ENCODE peak calls at places on chromosomes 3 and 15, in six cellular contexts. Y, G, H, K, L and I are unnamed samples.

GRCh38 chr3:4426782-4427344 is 40.2 kb downstream of the SUMF1 start:
- DNase-seq in Y (peak; percentile 46), G (peak; percentile 74), H (peak; percentile 72), K (no peak), L (peak; percentile 89), I (peak; percentile 3)

GRCh38 chr15:40310001-40310959 is 2.5 kb upstream of the PLCB2 start:
- DNase-seq in Y (peak; percentile 55), G (peak; percentile 64), H (no peak), K (peak; percentile 81), L (peak; percentile 46), I (peak; percentile 40)

GRCh38 chr3:58645726-58646125 is 20.8 kb downstream of the FAM3D start:
- DNase-seq in Y (no peak), G (no peak), H (no peak), K (no peak), L (no peak), I (no peak)

GRCh38 chr3:87361956-87362355 is 85.6 kb upstream of the POU1F1 start:
- DNase-seq in Y (no peak), G (no peak), H (peak; percentile 3), K (no peak), L (no peak), I (no peak)

GRCh38 chr3:2354702-2355101 is 256.0 kb downstream of the CNTN4 start:
- DNase-seq in Y (no peak), G (peak; percentile 83), H (no peak), K (peak; percentile 33), L (no peak), I (no peak)

GRCh38 chr15:44028349-44028748 is 166.7 kb downstream of the FRMD5 start:
- DNase-seq in Y (peak; percentile 55), G (no peak), H (peak; percentile 23), K (no peak), L (no peak), I (no peak)

GRCh38 chr3:48565591-48566400 is 2.2 kb upstream of the UCN2 start:
- DNase-seq in Y (no peak), G (peak; percentile 12), H (peak; percentile 76), K (no peak), L (no peak), I (peak; percentile 21)

GRCh38 chr15:92629276-92629974 is 26.1 kb downstream of the FAM174B start:
- DNase-seq in Y (no peak), G (no peak), H (peak; percentile 65), K (no peak), L (no peak), I (no peak)

GRCh38 chr3:112333002-112333385 is at the start of gene CD200:
- DNase-seq in Y (peak; percentile 62), G (peak; percentile 18), H (peak; percentile 63), K (peak; percentile 81), L (no peak), I (no peak)

GRCh38 chr3:150235799-150236198 is 172.3 kb upstream of the TSC22D2 start:
- DNase-seq in Y (no peak), G (no peak), H (no peak), K (no peak), L (no peak), I (no peak)

GRCh38 chr15:64134322-64134829 is 17.2 kb upstream of the SNX22 start:
- DNase-seq in Y (no peak), G (no peak), H (no peak), K (no peak), L (no peak), I (no peak)

GRCh38 chr15:72229076-72229946 is 1.7 kb downstream of the PKM start:
- DNase-seq in Y (peak; percentile 42), G (peak; percentile 24), H (peak; percentile 38), K (no peak), L (no peak), I (no peak)

GRCh38 chr3:57727096-57727495 is 29.0 kb upstream of the SLMAP start:
- DNase-seq in Y (no peak), G (no peak), H (peak; percentile 55), K (no peak), L (no peak), I (no peak)

GRCh38 chr3:46913644-46914043 is 36.1 kb downstream of the PTH1R start:
- DNase-seq in Y (peak; percentile 44), G (peak; percentile 82), H (peak; percentile 81), K (no peak), L (no peak), I (no peak)

GRCh38 chr3:129632977-129633376 is 26.5 kb upstream of the PLXND1 start:
- DNase-seq in Y (no peak), G (no peak), H (no peak), K (no peak), L (peak; percentile 37), I (no peak)

GRCh38 chr3:141065258-141065657 is 14.1 kb downstream of the SPSB4 start:
- DNase-seq in Y (no peak), G (no peak), H (no peak), K (no peak), L (no peak), I (no peak)

GRCh38 chr3:114716916-114717315 is 423.1 kb downstream of the TIGIT start:
- DNase-seq in Y (no peak), G (no peak), H (no peak), K (no peak), L (no peak), I (no peak)

GRCh38 chr3:8982509-8982908 is 19.2 kb upstream of the RAD18 start:
- DNase-seq in Y (no peak), G (no peak), H (no peak), K (no peak), L (no peak), I (no peak)

GRCh38 chr3:141576744-141577052 is 89.9 kb downstream of the RASA2 start:
- DNase-seq in Y (no peak), G (no peak), H (no peak), K (no peak), L (no peak), I (no peak)

GRCh38 chr3:100401674-100402036 is 316 bp downstream of the LNP1 start:
- DNase-seq in Y (no peak), G (peak; percentile 71), H (no peak), K (peak; percentile 72), L (no peak), I (no peak)

GRCh38 chr15:91857772-91858171 is 4.3 kb downstream of the SLCO3A1 start:
- DNase-seq in Y (no peak), G (no peak), H (no peak), K (no peak), L (no peak), I (no peak)

GRCh38 chr3:52483577-52484495 is 11.3 kb upstream of the STAB1 start:
- DNase-seq in Y (no peak), G (no peak), H (peak; percentile 83), K (no peak), L (peak; percentile 61), I (no peak)

GRCh38 chr3:9151240-9151639 is 98.2 kb downstream of the SRGAP3 start:
- DNase-seq in Y (no peak), G (no peak), H (peak; percentile 31), K (no peak), L (no peak), I (no peak)

GRCh38 chr3:171459130-171459941 is 869 bp downstream of the TNIK start:
- DNase-seq in Y (peak; percentile 72), G (peak; percentile 9), H (peak; percentile 50), K (peak; percentile 37), L (no peak), I (no peak)

GRCh38 chr15:61062268-61062667 is 166.8 kb downstream of the RORA start:
- DNase-seq in Y (no peak), G (no peak), H (no peak), K (no peak), L (no peak), I (no peak)

GRCh38 chr3:108036984-108037741 is 53.7 kb downstream of the CD47 start:
- DNase-seq in Y (no peak), G (no peak), H (no peak), K (no peak), L (no peak), I (no peak)

GRCh38 chr15:92840149-92840548 is 60.0 kb upstream of the CHD2 start:
- DNase-seq in Y (no peak), G (no peak), H (peak; percentile 48), K (no peak), L (no peak), I (no peak)

GRCh38 chr3:188126931-188127330 is 27.0 kb upstream of the LPP start:
- DNase-seq in Y (no peak), G (no peak), H (no peak), K (no peak), L (no peak), I (no peak)
- TF ChIP-seq EZH2 in Y (no peak), G (no peak), H (no peak), K (no peak), L (no peak), I (no peak)

GRCh38 chr15:67835349-67836133 is 4.3 kb downstream of the RNU6-1 start:
- DNase-seq in Y (no peak), G (no peak), H (no peak), K (peak; percentile 72), L (no peak), I (no peak)
- TF ChIP-seq EZH2 in Y (peak; percentile 100), G (peak; percentile 78), H (peak; percentile 89), K (peak; percentile 98), L (no peak), I (no peak)

DNA sequence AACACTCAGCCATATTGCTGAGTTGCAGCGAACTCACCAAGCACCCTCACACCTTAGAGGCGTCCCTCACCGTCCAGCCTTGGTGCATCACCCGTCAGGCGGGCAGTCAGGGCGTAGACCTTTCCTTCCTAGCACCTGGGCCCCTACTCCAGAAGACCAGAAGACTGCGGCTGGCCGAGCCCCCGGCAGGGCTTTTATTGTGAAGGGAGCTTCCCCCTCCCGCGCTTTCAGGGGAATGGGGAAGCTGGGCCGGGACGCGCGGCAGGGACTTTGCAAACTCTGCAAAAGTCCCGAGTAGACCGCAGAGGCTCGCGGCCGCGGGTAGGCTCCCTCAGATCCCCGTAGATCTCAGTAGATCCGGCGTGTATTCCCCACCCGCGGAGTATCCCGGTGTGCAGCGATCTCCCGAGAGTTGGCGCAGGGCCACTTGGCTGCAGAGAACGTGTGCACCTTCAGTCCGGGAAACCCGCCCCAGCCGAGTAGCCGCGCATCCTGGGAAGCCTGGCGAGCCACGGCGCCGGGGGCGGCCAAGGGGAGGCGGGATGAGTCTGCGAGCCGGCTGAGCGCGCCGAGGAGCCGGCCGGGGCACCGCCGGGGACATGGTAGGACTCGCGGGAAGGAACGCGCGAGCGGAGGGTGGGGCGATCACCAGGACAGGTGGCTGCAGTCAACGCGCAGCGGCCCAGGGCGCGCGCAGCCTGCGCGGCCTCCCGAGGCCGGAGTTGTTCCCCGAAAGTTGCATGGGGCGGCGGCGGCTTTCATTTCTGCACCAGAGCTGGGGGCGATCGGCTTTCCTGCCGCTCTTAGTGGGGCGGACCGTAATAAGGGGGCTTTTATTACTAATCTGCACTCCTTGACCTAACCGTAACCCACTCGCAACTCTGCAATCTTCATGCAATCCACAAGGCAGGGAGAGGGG is at the start of gene GASK1A:
- DNase-seq in Y (no peak), G (peak; percentile 9), H (peak; percentile 30), K (peak; percentile 74), L (no peak), I (no peak)
- TF ChIP-seq EZH2 in Y (peak; percentile 96), G (no peak), H (peak; percentile 59), K (no peak), L (no peak), I (no peak)

GRCh38 chr3:128483657-128484403 is 9.2 kb downstream of the GATA2 start:
- DNase-seq in Y (peak; percentile 61), G (no peak), H (no peak), K (peak; percentile 63), L (no peak), I (no peak)
- TF ChIP-seq EZH2 in Y (no peak), G (no peak), H (peak; percentile 56), K (peak; percentile 0), L (no peak), I (no peak)